ENCODE peak calls at places on chromosomes 1 and 21, in seven cellular contexts. I is hepatocyte; F is uterus; G is neural crest cell; W is hypothalamus; X is IMR-90; T is stimulated activated CD4-positive, alpha-beta T cell treated with anti-CD3 and anti-CD28 coated beads, TNF-alpha, amount 100 ng/mL, for 1 hour. J is an unnamed sample.

GRCh38 chr1:72285074-72285425 is 2.7 kb upstream of the NEGR1 start:
- DNase-seq in I (peak; percentile 6), F (peak; percentile 19), G (no peak), W (no peak), X (no peak), T (no peak), J (no peak)

GRCh38 chr1:2543543-2544092 is 12.6 kb upstream of the TNFRSF14 start:
- DNase-seq in I (peak; percentile 42), F (no peak), G (peak; percentile 61), W (peak; percentile 66), X (peak; percentile 27), T (no peak), J (no peak)

GRCh38 chr1:36906555-36906954 is 127.8 kb downstream of the GRIK3 start:
- DNase-seq in I (no peak), F (no peak), G (no peak), W (no peak), X (no peak), T (no peak), J (peak; percentile 5)

GRCh38 chr21:39612233-39613028 is at the start of gene B3GALT5:
- DNase-seq in I (peak; percentile 66), F (no peak), G (peak; percentile 65), W (no peak), X (no peak), T (no peak), J (no peak)

GRCh38 chr1:169624122-169624521 is 5.8 kb downstream of the SELP start:
- DNase-seq in I (no peak), F (no peak), G (no peak), W (no peak), X (no peak), T (no peak), J (no peak)

GRCh38 chr1:54172614-54173312 is 20.0 kb upstream of the CDCP2 start:
- DNase-seq in I (no peak), F (no peak), G (no peak), W (no peak), X (peak; percentile 45), T (no peak), J (no peak)

GRCh38 chr1:234889643-234890042 is 239.0 kb downstream of the TOMM20 start:
- DNase-seq in I (no peak), F (no peak), G (no peak), W (no peak), X (no peak), T (no peak), J (no peak)

GRCh38 chr1:194309697-194310096 is 1123.3 kb upstream of the B3GALT2 start:
- DNase-seq in I (no peak), F (no peak), G (no peak), W (no peak), X (no peak), T (no peak), J (no peak)

GRCh38 chr1:87331319-87332269 is 2.9 kb downstream of the LMO4 start:
- DNase-seq in I (peak; percentile 87), F (peak; percentile 79), G (peak; percentile 74), W (peak; percentile 65), X (peak; percentile 60), T (peak; percentile 27), J (peak; percentile 60)

GRCh38 chr1:160077496-160077895 is 3.8 kb upstream of the KCNJ9 start:
- DNase-seq in I (no peak), F (no peak), G (no peak), W (no peak), X (no peak), T (no peak), J (no peak)